ENCODE peak calls at places on chromosomes 6 and 20, in nine cellular contexts. U is astrocyte; L is IMR-90; K is breast epithelium; M is CD8-positive, alpha-beta T cell; N is BE2C; V is heart right ventricle; J is kidney; H is psoas muscle. T is an unnamed sample.
A peak's percentile ranks its signal among the peaks of the same experiment; 100 is the strongest.

GRCh38 chr6:36627801-36628246 is 33.7 kb downstream of the SRSF3 start:
- DNase-seq in U (peak; percentile 63), L (peak; percentile 91), K (peak; percentile 60), M (no peak), N (no peak), V (peak; percentile 45), J (peak; percentile 84), H (no peak), T (no peak)

GRCh38 chr20:45378191-45378590 is at the start of gene TP53TG5:
- DNase-seq in U (no peak), L (no peak), K (no peak), M (no peak), N (no peak), V (no peak), J (no peak), H (no peak), T (no peak)

GRCh38 chr6:33863723-33864440 is 60.1 kb upstream of the MLN start:
- DNase-seq in U (no peak), L (no peak), K (no peak), M (no peak), N (no peak), V (no peak), J (no peak), H (no peak), T (no peak)

GRCh38 chr6:16371401-16371800 is 133.0 kb downstream of the GMPR start:
- DNase-seq in U (no peak), L (no peak), K (no peak), M (no peak), N (no peak), V (no peak), J (no peak), H (no peak), T (no peak)

GRCh38 chr6:126919947-126920346 is 198.5 kb upstream of the RSPO3 start:
- DNase-seq in U (peak; percentile 94), L (peak; percentile 99), K (no peak), M (no peak), N (no peak), V (no peak), J (no peak), H (no peak), T (peak; percentile 93)

GRCh38 chr6:130967502-130968469 is 95.3 kb downstream of the EPB41L2 start:
- DNase-seq in U (no peak), L (peak; percentile 50), K (no peak), M (no peak), N (no peak), V (no peak), J (no peak), H (no peak), T (no peak)

GRCh38 chr6:157879873-157880254 is 56.8 kb downstream of the SNX9 start:
- DNase-seq in U (no peak), L (no peak), K (peak; percentile 53), M (no peak), N (no peak), V (no peak), J (no peak), H (no peak), T (no peak)

GRCh38 chr6:142833054-142833453 is 111.9 kb downstream of the HIVEP2 start:
- DNase-seq in U (peak; percentile 95), L (peak; percentile 98), K (no peak), M (no peak), N (no peak), V (no peak), J (no peak), H (no peak), T (peak; percentile 74)

GRCh38 chr20:54134445-54135220 is 39.2 kb downstream of the CYP24A1 start:
- DNase-seq in U (peak; percentile 75), L (peak; percentile 82), K (no peak), M (no peak), N (no peak), V (no peak), J (no peak), H (no peak), T (no peak)

DNA sequence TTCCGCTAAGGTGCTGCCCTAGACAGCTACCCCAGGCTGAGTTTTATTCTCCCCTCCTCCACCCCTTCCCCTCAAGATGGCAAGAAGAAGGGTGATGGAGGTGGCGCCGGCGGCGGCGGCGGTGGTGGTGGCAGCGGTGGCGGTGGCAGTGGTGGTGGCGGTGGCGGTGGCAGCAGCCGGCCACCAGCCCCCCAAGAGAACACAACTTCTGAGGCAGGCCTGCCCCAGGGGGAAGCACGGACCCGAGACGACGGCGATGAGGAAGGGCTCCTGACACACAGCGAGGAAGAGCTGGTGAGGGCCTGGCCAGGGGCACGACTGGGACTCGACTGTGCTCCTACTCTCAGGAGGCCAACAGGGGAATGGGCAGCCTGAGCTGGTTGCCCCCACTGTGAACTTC is 35.1 kb downstream of the EIF2S2 start:
- DNase-seq in U (no peak), L (no peak), K (no peak), M (no peak), N (no peak), V (no peak), J (no peak), H (no peak), T (no peak)
- H3K36me3 ChIP-seq in U (peaks cover 13% of the 10 kb centered on the region), L (peaks cover 75% of the 10 kb centered on the region), K (no peaks in the 10 kb centered on the region), M (peaks cover 63% of the 10 kb centered on the region), N (peaks cover 28% of the 10 kb centered on the region), V (peaks cover 6% of the 10 kb centered on the region), J (peaks cover 15% of the 10 kb centered on the region), H (peaks cover 89% of the 10 kb centered on the region), T (peaks cover 25% of the 10 kb centered on the region)

DNA sequence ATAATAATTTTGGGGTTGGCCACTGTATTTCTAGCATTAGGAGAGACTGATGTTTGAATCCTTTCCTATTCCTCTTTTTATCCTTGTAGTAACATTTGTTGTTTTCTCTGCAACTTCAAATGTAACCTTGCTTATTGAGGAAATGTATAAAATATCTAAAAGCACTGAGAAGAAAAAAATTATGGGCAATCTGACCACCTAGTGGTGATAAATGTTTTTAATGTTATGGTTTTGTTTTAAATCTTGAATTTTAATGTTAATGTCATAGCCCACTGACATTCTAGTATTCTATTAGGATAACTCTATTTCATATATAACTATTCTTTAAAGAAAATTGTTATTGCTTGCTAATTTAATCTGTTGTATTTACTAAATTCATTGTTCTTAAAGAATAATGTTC is 134.4 kb downstream of the FARS2 start:
- DNase-seq in U (no peak), L (no peak), K (no peak), M (no peak), N (no peak), V (no peak), J (no peak), H (no peak), T (no peak)
- TF ChIP-seq CTCF in U (peak; percentile 6), L (no peak), K (no peak), M (no peak), N (no peak), V (no peak), J (no peak), H (no peak), T (no peak)

GRCh38 chr20:38934530-38934929 is 8.3 kb downstream of the FAM83D start:
- DNase-seq in U (no peak), L (no peak), K (no peak), M (no peak), N (no peak), V (no peak), J (no peak), H (no peak), T (no peak)
- H3K36me3 ChIP-seq in U (no peaks in the 10 kb centered on the region), L (no peaks in the 10 kb centered on the region), K (no peaks in the 10 kb centered on the region), M (no peaks in the 10 kb centered on the region), N (peaks cover 50% of the 10 kb centered on the region), V (no peaks in the 10 kb centered on the region), J (no peaks in the 10 kb centered on the region), H (no peaks in the 10 kb centered on the region), T (no peaks in the 10 kb centered on the region)

GRCh38 chr20:611047-611842 is 1.1 kb upstream of the TCF15 start:
- DNase-seq in U (no peak), L (no peak), K (no peak), M (no peak), N (no peak), V (no peak), J (no peak), H (no peak), T (no peak)

GRCh38 chr20:609371-609964 is 641 bp downstream of the TCF15 start:
- DNase-seq in U (no peak), L (no peak), K (no peak), M (no peak), N (no peak), V (no peak), J (no peak), H (peak; percentile 17), T (no peak)

GRCh38 chr20:607476-607875 is 2.6 kb downstream of the TCF15 start:
- DNase-seq in U (no peak), L (no peak), K (no peak), M (no peak), N (no peak), V (peak; percentile 54), J (no peak), H (peak; percentile 20), T (no peak)

GRCh38 chr20:610130-611046 is at the start of gene TCF15:
- DNase-seq in U (no peak), L (no peak), K (no peak), M (no peak), N (peak; percentile 75), V (peak; percentile 77), J (no peak), H (peak; percentile 53), T (no peak)

DNA sequence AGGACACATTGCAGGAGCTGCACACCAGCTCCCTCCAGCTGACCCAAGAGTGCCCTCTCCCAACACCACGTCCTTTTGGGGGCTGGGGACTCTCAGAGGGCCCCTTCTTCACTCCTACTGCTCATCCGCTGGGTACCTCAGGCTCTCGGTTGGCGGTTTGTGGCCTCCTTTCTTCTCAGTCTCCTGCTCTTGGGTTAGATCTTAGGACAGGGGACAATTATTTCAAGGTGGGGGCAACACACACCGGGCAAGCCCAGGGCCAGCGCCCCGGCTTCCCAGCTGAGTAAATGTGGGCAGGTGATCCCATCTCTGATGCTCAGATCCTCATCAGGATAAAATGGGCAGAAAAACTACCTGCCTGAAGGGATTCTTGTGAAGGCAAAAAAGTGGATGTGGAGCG is 1.1 kb downstream of the TCF15 start:
- DNase-seq in U (no peak), L (no peak), K (no peak), M (no peak), N (no peak), V (no peak), J (no peak), H (no peak), T (no peak)
- TF ChIP-seq CTCF in U (no peak), L (no peak), K (no peak), M (no peak), N (no peak), V (no peak), J (no peak), H (no peak), T (no peak)

GRCh38 chr20:17951323-17951722 is 17.3 kb downstream of the SNX5 start:
- DNase-seq in U (no peak), L (no peak), K (no peak), M (no peak), N (no peak), V (no peak), J (no peak), H (no peak), T (no peak)
- H3K36me3 ChIP-seq in U (peaks cover 95% of the 10 kb centered on the region), L (peaks cover 67% of the 10 kb centered on the region), K (peaks cover 5% of the 10 kb centered on the region), M (peaks cover 67% of the 10 kb centered on the region), N (peaks cover 100% of the 10 kb centered on the region), V (no peaks in the 10 kb centered on the region), J (peaks cover 42% of the 10 kb centered on the region), H (peaks cover 100% of the 10 kb centered on the region), T (peaks cover 27% of the 10 kb centered on the region)

DNA sequence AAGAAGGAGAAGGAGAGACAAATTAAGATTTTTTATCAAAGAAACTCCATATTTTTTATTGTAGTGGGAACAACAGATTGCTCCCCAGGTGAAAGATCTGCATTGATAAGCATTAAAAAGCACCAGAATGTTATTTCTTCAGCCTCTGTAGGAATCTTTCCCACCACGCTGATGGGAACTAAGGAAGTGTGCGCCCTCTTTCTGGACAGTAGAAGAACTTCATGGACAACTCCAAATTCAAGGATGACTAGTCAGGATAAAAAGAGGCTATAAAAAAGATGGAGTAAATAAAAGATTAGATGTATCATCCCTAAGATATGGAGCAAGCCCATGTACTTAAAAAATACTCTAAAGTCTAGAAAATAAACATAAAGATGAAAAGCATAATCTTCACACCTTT is 45.8 kb upstream of the PAK5 start:
- DNase-seq in U (no peak), L (peak; percentile 1), K (no peak), M (no peak), N (no peak), V (no peak), J (no peak), H (no peak), T (no peak)
- TF ChIP-seq CTCF in U (no peak), L (no peak), K (no peak), M (no peak), N (peak; percentile 47), V (no peak), J (no peak), H (no peak), T (peak; percentile 17)